ENCODE peak calls at places on chromosomes 4 and X, in ten cellular contexts. J, V, H, G, E, Z, I, P, N and F are unnamed samples.

GRCh38 chrX:106300239-106300638 is 132.1 kb downstream of the PWWP3B start:
- DNase-seq in J (no peak), P (no peak), N (no peak), E (no peak), V (no peak), H (no peak), G (no peak), I (no peak), Z (peak; percentile 92), F (no peak)

GRCh38 chrX:72308566-72309296 is 3.0 kb upstream of the CITED1 start:
- DNase-seq in I (peak; percentile 10), J (peak; percentile 87), H (no peak), P (peak; percentile 82), G (no peak), N (peak; percentile 5), Z (peak; percentile 34), E (peak; percentile 16), V (peak; percentile 69), F (peak; percentile 61)

GRCh38 chrX:69306063-69306404 is 140.8 kb upstream of the PJA1 start:
- DNase-seq in N (no peak), Z (no peak), H (no peak), P (no peak), J (no peak), G (no peak), I (no peak), E (no peak), V (no peak), F (peak; percentile 42)

GRCh38 chr4:2065106-2065930 is 6.2 kb downstream of the NAT8L start:
- DNase-seq in N (no peak), I (no peak), G (no peak), J (no peak), P (no peak), H (no peak), V (no peak), E (no peak), Z (no peak), F (no peak)

GRCh38 chr4:117783716-117784115 is 250.6 kb upstream of the NDST3 start:
- DNase-seq in H (no peak), Z (no peak), G (no peak), P (no peak), J (no peak), V (no peak), E (no peak), I (no peak), N (no peak), F (no peak)

GRCh38 chrX:56803849-56804681 is 75.0 kb downstream of the NBDY start:
- DNase-seq in I (no peak), H (no peak), P (no peak), E (no peak), Z (no peak), N (no peak), G (no peak), J (no peak), V (peak; percentile 25), F (no peak)

GRCh38 chr4:110622841-110623709 is at the start of gene PITX2:
- DNase-seq in Z (peak; percentile 92), I (peak; percentile 68), E (no peak), P (peak; percentile 100), G (peak; percentile 26), H (no peak), V (peak; percentile 53), N (no peak), J (peak; percentile 74), F (peak; percentile 60)

GRCh38 chrX:66053414-66053813 is 13.5 kb upstream of the VSIG4 start:
- DNase-seq in N (no peak), Z (no peak), V (no peak), J (no peak), I (no peak), P (no peak), G (no peak), E (no peak), H (no peak), F (no peak)

GRCh38 chr4:76301068-76301774 is 5.3 kb upstream of the STBD1 start:
- DNase-seq in I (no peak), J (no peak), H (no peak), N (no peak), V (no peak), P (no peak), Z (peak; percentile 83), E (no peak), G (no peak), F (peak; percentile 43)

GRCh38 chr4:81499840-81500239 is 28.1 kb upstream of the RASGEF1B start:
- DNase-seq in V (no peak), P (no peak), G (no peak), Z (no peak), E (no peak), I (no peak), H (no peak), J (peak; percentile 2), N (peak; percentile 12), F (no peak)

GRCh38 chr4:87356832-87357526 is 34.0 kb downstream of the HSD17B11 start:
- DNase-seq in G (no peak), I (no peak), N (no peak), J (no peak), H (no peak), Z (no peak), E (no peak), P (no peak), V (no peak), F (no peak)

GRCh38 chrX:151830911-151831310 is 81.8 kb upstream of the MAGEA4 start:
- DNase-seq in E (no peak), Z (no peak), G (no peak), N (no peak), P (no peak), H (no peak), I (no peak), V (no peak), J (no peak), F (no peak)

GRCh38 chr4:130985371-130985770 is 1889.4 kb downstream of the C4orf33 start:
- DNase-seq in Z (no peak), J (no peak), P (no peak), G (no peak), V (no peak), I (no peak), H (no peak), E (no peak), N (no peak), F (no peak)

GRCh38 chr4:136755531-136755916 is 776.8 kb downstream of the PCDH18 start:
- DNase-seq in I (no peak), J (no peak), N (no peak), P (no peak), Z (no peak), H (no peak), E (no peak), V (no peak), G (no peak), F (no peak)

GRCh38 chr4:77193511-77194236 is 36.7 kb downstream of the CCNG2 start:
- DNase-seq in E (peak; percentile 15), V (peak; percentile 70), H (peak; percentile 52), Z (no peak), G (peak; percentile 75), I (no peak), P (peak; percentile 91), J (no peak), N (peak; percentile 11), F (no peak)

GRCh38 chrX:44314259-44314734 is 29.2 kb downstream of the EFHC2 start:
- DNase-seq in I (no peak), V (no peak), J (peak; percentile 1), P (no peak), N (no peak), H (no peak), G (no peak), Z (no peak), E (no peak), F (no peak)

GRCh38 chrX:84974803-84975202 is 28.9 kb upstream of the APOOL start:
- DNase-seq in H (no peak), N (no peak), J (no peak), G (no peak), V (no peak), P (no peak), I (no peak), Z (no peak), E (no peak), F (no peak)

GRCh38 chrX:10190367-10190766 is 33.6 kb downstream of the CLCN4 start:
- DNase-seq in E (no peak), I (peak; percentile 86), P (no peak), J (peak; percentile 55), H (no peak), Z (peak; percentile 41), G (no peak), N (no peak), V (peak; percentile 42), F (no peak)

GRCh38 chrX:72027024-72027913 is 104.4 kb downstream of the RTL5 start:
- DNase-seq in V (peak; percentile 11), I (no peak), E (no peak), N (no peak), G (no peak), Z (no peak), J (no peak), P (peak; percentile 10), H (no peak), F (no peak)

GRCh38 chr4:4694812-4695211 is 153.0 kb upstream of the STX18 start:
- DNase-seq in Z (no peak), I (no peak), G (no peak), H (no peak), E (no peak), J (no peak), P (no peak), V (no peak), N (no peak), F (no peak)

GRCh38 chr4:53674891-53675290 is 83.6 kb upstream of the LNX1 start:
- DNase-seq in J (no peak), H (no peak), V (no peak), G (no peak), I (no peak), E (no peak), Z (no peak), N (no peak), P (no peak), F (no peak)

GRCh38 chr4:173532725-173533511 is 2.9 kb upstream of the HAND2 start:
- DNase-seq in G (no peak), V (no peak), I (no peak), Z (no peak), P (no peak), H (no peak), N (no peak), E (no peak), J (peak; percentile 35), F (no peak)

GRCh38 chrX:133513116-133513515 is 97.8 kb upstream of the GPC4 start:
- DNase-seq in P (no peak), I (no peak), N (no peak), H (no peak), V (no peak), Z (no peak), G (no peak), E (no peak), J (no peak), F (no peak)

GRCh38 chrX:19343085-19343461 is 654 bp upstream of the PDHA1 start:
- DNase-seq in G (no peak), V (no peak), I (no peak), J (no peak), E (no peak), Z (no peak), N (no peak), H (no peak), P (no peak), F (no peak)

GRCh38 chrX:109714340-109714958 is 18.6 kb downstream of the ACSL4 start:
- DNase-seq in V (no peak), N (no peak), P (no peak), J (no peak), Z (peak; percentile 15), E (no peak), H (no peak), I (no peak), G (no peak), F (no peak)

GRCh38 chrX:7941390-7942042 is 14.3 kb upstream of the PNPLA4 start:
- DNase-seq in P (peak; percentile 27), N (peak; percentile 3), E (no peak), H (no peak), G (peak; percentile 7), V (no peak), Z (no peak), I (no peak), J (peak; percentile 52), F (no peak)

GRCh38 chrX:24355095-24355494 is 5.3 kb upstream of the SUPT20HL1 start:
- DNase-seq in H (no peak), Z (no peak), G (no peak), V (no peak), N (no peak), E (no peak), J (no peak), I (no peak), P (no peak), F (no peak)